ENCODE peak calls at places on chromosomes 7 and 10, in six cellular contexts. Q, G, O, B, I and E are unnamed samples.

GRCh38 chr10:69730251-69731156 is 71.2 kb upstream of the COL13A1 start:
- DNase-seq in Q (peak; percentile 70), G (no peak), O (no peak), B (no peak), I (no peak), E (no peak)

GRCh38 chr7:84613411-84613810 is 418.8 kb upstream of the SEMA3A start:
- DNase-seq in Q (no peak), G (no peak), O (no peak), B (no peak), I (no peak), E (no peak)

GRCh38 chr10:64394744-64395143 is 873.5 kb downstream of the REEP3 start:
- DNase-seq in Q (no peak), G (no peak), O (no peak), B (no peak), I (no peak), E (no peak)

GRCh38 chr7:121083790-121084251 is 95.3 kb downstream of the CPED1 start:
- DNase-seq in Q (no peak), G (no peak), O (no peak), B (no peak), I (no peak), E (no peak)

GRCh38 chr10:52185256-52185655 is 128.8 kb upstream of the DKK1 start:
- DNase-seq in Q (no peak), G (no peak), O (no peak), B (no peak), I (no peak), E (no peak)

GRCh38 chr10:98224509-98224908 is 43.5 kb downstream of the LOXL4 start:
- DNase-seq in Q (no peak), G (no peak), O (no peak), B (no peak), I (no peak), E (no peak)

GRCh38 chr10:79446451-79447020 is 1.1 kb upstream of the ZCCHC24 start:
- DNase-seq in Q (peak; percentile 90), G (peak; percentile 25), O (peak; percentile 85), B (peak; percentile 57), I (no peak), E (peak; percentile 60)

GRCh38 chr10:102452672-102453340 is 1.5 kb upstream of the C10orf95 start:
- DNase-seq in Q (no peak), G (no peak), O (no peak), B (no peak), I (no peak), E (no peak)

GRCh38 chr7:77697535-77697831 is 1.2 kb downstream of the RSBN1L start:
- DNase-seq in Q (no peak), G (no peak), O (peak; percentile 61), B (no peak), I (no peak), E (no peak)

GRCh38 chr10:124697443-124697836 is 46.7 kb downstream of the FAM53B start:
- DNase-seq in Q (no peak), G (no peak), O (no peak), B (no peak), I (no peak), E (no peak)

GRCh38 chr7:87564290-87564963 is 36.3 kb downstream of the ABCB1 start:
- DNase-seq in Q (no peak), G (no peak), O (peak; percentile 57), B (peak; percentile 59), I (no peak), E (peak; percentile 24)
- TF ChIP-seq CTCF in Q (no peak), G (no peak), O (no peak), B (peak; percentile 22), I (peak; percentile 42), E (no peak)

GRCh38 chr7:107044347-107045194 is at the start of gene PRKAR2B:
- DNase-seq in Q (peak; percentile 79), G (peak; percentile 63), O (peak; percentile 86), B (peak; percentile 86), I (no peak), E (peak; percentile 86)
- TF ChIP-seq CTCF in Q (no peak), G (peak; percentile 10), O (no peak), B (no peak), I (no peak), E (no peak)

DNA sequence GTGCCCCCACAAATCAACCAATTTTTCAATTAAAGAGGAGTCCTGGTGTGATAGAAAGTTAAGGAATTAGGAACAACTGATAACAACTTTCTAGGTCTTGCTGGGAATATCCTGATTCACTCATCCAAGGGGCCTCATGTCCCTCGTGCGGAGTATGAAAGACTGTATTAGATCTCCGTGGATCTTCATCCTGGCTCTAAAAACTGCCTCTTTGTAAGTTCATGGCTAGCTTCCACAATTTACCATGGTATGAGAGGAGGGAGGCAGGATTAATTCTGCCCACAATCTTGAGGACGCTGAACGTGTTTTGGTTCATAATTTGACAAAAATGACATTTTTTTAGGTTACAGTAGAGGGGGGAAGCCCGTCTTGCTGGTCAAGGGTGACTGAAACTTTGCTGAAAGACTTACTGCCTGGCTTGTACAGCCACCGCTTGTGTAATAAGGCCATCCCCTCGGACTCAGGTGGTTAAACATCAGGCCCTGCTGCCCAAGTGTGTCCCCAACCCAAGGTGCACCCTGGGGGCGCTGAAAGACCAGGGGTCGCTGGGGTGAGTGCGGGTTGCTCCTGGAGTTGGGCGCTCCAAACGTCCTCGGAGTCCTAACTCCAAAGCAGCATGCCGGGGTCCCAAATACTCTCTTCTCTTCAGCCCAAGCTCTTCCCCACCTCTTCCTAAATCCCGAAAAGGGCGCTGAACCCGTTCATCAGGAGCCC is 750 bp downstream of the HIBADH start:
- DNase-seq in Q (peak; percentile 73), G (peak; percentile 31), O (peak; percentile 65), B (peak; percentile 64), I (no peak), E (no peak)
- TF ChIP-seq CTCF in Q (no peak), G (no peak), O (no peak), B (no peak), I (no peak), E (no peak)

GRCh38 chr10:114110174-114110972 is 63.6 kb downstream of the CCDC186 start:
- DNase-seq in Q (no peak), G (no peak), O (no peak), B (no peak), I (no peak), E (no peak)
- TF ChIP-seq CTCF in Q (no peak), G (no peak), O (no peak), B (no peak), I (peak; percentile 32), E (peak; percentile 36)

GRCh38 chr10:91215384-91215783 is 5.1 kb upstream of the PCGF5 start:
- DNase-seq in Q (no peak), G (no peak), O (no peak), B (no peak), I (no peak), E (no peak)

GRCh38 chr10:91219371-91220193 is 881 bp upstream of the PCGF5 start:
- DNase-seq in Q (no peak), G (no peak), O (no peak), B (no peak), I (no peak), E (no peak)

GRCh38 chr10:91214906-91215305 is 5.6 kb upstream of the PCGF5 start:
- DNase-seq in Q (no peak), G (no peak), O (no peak), B (no peak), I (no peak), E (no peak)

GRCh38 chr10:91220954-91221696 is 662 bp downstream of the PCGF5 start:
- DNase-seq in Q (no peak), G (peak; percentile 15), O (no peak), B (no peak), I (no peak), E (peak; percentile 26)

DNA sequence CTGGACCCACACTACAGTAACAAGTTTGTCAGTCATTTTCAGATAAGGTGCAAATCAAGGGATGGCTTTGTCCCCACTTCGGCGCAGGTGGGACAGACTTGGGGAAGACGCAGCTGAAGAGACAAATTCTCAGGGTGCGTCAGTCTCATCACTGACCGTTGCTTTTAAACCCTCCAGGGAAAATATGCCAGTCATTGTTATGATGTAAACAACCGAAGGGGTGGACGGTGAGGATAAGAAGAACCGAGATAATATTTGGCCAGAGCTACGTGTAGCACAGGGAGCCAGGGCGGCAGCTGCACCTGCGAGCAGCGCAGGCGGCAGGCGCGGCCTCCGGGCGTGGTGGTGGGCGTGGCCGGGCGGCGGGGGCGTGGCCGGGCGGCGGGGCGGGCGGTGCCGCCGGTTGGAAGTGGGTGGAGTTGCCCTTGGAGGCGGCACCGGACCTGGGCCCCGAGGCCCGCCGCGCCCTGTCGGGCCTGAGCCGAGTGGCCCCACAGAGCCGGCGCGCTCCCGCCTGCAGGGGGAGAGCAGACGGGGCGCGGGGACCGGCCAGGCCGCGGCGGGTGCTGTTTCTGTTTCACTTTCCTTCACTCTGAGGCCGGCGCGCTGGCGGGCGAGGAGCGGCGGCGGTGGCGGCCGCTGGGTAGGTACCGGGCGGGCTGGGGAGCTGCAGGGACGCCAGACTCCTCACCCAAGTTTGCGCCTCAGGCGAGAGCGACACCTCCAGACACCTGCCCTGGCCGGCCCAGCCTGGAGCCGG is at the start of gene PCGF5:
- DNase-seq in Q (peak; percentile 92), G (peak; percentile 90), O (peak; percentile 99), B (peak; percentile 97), I (peak; percentile 38), E (peak; percentile 90)
- TF ChIP-seq CTCF in Q (no peak), G (no peak), O (peak; percentile 26), B (no peak), I (no peak), E (peak; percentile 49)

DNA sequence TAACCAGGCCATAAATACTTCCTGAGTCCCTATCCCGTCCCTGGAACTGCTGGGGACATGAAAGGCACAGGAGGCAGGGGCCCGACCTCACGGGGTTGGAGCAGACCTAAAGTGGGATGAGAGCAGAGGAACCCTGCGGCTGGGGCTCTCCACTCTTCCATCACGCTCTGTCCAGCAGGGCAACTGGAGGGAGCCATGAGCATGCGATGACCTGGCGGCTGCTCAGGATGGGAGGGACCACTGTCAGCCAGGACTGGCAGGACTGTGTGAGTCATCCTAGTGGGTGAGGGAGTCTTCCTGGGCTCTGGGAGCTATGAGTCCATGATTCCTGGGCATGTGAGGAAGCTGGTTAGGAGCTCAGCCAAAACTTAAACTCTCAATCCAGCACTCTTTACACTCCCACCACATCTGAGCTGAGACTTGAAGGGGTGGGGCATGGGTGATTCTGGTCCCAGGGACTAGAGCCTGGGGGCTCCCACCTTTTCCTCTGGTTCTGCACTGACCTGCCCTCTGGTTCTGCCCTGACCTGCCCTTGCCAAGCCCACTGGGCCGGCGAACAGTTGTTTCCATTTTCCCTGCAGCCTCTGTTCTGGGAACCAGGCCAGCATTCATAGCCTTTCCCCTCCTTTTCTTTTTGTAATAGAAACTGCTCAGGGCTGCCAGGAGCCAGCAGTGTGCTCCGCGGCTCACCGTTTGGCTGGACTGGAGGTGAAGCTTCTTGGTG is 47.1 kb downstream of the SYPL1 start:
- DNase-seq in Q (peak; percentile 92), G (peak; percentile 90), O (peak; percentile 66), B (peak; percentile 40), I (peak; percentile 90), E (no peak)
- TF ChIP-seq CTCF in Q (no peak), G (no peak), O (no peak), B (no peak), I (peak; percentile 7), E (no peak)